ENCODE peak calls at places on chromosomes 16 and 17, in four cellular contexts. K is WTC11, T is K562, N is GM12878. C is an unnamed sample.

GRCh38 chr17:36183001-36183810 is 6.8 kb upstream of the TBC1D3B start:
- DNase-seq in T (peak; percentile 31), K (peak; percentile 82), N (no peak), C (peak; percentile 37)

GRCh38 chr16:54446639-54447038 is 160.1 kb upstream of the IRX3 start:
- DNase-seq in K (no peak), N (no peak), T (no peak), C (no peak)

GRCh38 chr17:7997186-7997585 is 5.2 kb upstream of the GUCY2D start:
- DNase-seq in T (no peak), K (peak; percentile 69), N (no peak), C (peak; percentile 25)

GRCh38 chr16:69286941-69287713 is 24.0 kb upstream of the VPS4A start:
- DNase-seq in T (peak; percentile 34), K (no peak), N (peak; percentile 5), C (peak; percentile 62)

GRCh38 chr17:8324913-8325312 is 14.7 kb upstream of the ODF4 start:
- DNase-seq in K (no peak), T (no peak), N (no peak), C (no peak)

GRCh38 chr17:8151641-8152111 is 528 bp downstream of the PER1 start:
- DNase-seq in K (no peak), N (no peak), T (no peak), C (no peak)

GRCh38 chr16:17246974-17247718 is 223.6 kb downstream of the XYLT1 start:
- DNase-seq in T (no peak), K (no peak), N (no peak), C (no peak)

GRCh38 chr17:81831563-81831956 is 1.5 kb downstream of the MCRIP1 start:
- DNase-seq in K (no peak), T (no peak), N (no peak), C (no peak)

GRCh38 chr17:33373209-33373608 is 80.1 kb upstream of the ASIC2 start:
- DNase-seq in K (no peak), N (no peak), T (no peak), C (no peak)

GRCh38 chr17:72797142-72797541 is 295.3 kb downstream of the SLC39A11 start:
- DNase-seq in N (no peak), T (no peak), K (no peak), C (no peak)

GRCh38 chr17:82248815-82249638 is 20.2 kb downstream of the SLC16A3 start:
- DNase-seq in K (no peak), N (no peak), T (no peak), C (no peak)

GRCh38 chr17:70976447-70976846 is 807.1 kb downstream of the KCNJ2 start:
- DNase-seq in T (no peak), K (no peak), N (no peak), C (no peak)

GRCh38 chr17:8392274-8392673 is 5.4 kb downstream of the RNF222 start:
- DNase-seq in T (no peak), N (no peak), K (no peak), C (no peak)

GRCh38 chr16:68069511-68070248 is 15.5 kb upstream of the NFATC3 start:
- DNase-seq in T (no peak), K (no peak), N (no peak), C (no peak)

GRCh38 chr17:79531191-79531590 is 79.7 kb downstream of the RBFOX3 start:
- DNase-seq in T (no peak), K (no peak), N (no peak), C (no peak)

GRCh38 chr16:75593825-75594820 is 27.9 kb downstream of the GABARAPL2 start:
- DNase-seq in N (no peak), K (peak; percentile 44), T (peak; percentile 48), C (peak; percentile 87)

GRCh38 chr17:74085434-74085833 is 118.0 kb upstream of the RPL38 start:
- DNase-seq in T (peak; percentile 34), K (peak; percentile 52), N (no peak), C (no peak)

GRCh38 chr17:9817086-9817485 is 4.8 kb downstream of the GSG1L2 start:
- DNase-seq in N (no peak), K (peak; percentile 59), T (no peak), C (no peak)

GRCh38 chr17:44211281-44212265 is 7.9 kb downstream of the UBTF start:
- DNase-seq in K (no peak), N (no peak), T (no peak), C (no peak)

GRCh38 chr17:30309591-30309990 is 17.8 kb upstream of the BLMH start:
- DNase-seq in T (no peak), N (no peak), K (no peak), C (no peak)

GRCh38 chr16:56985288-56985961 is 3.9 kb upstream of the NLRC5 start:
- DNase-seq in N (no peak), T (no peak), K (no peak), C (no peak)

GRCh38 chr16:84270071-84270470 is 24.6 kb upstream of the WFDC1 start:
- DNase-seq in N (no peak), T (no peak), K (no peak), C (no peak)

GRCh38 chr17:79039171-79039570 is 15.2 kb downstream of the C1QTNF1 start:
- DNase-seq in T (no peak), N (no peak), K (no peak), C (no peak)

GRCh38 chr17:34369196-34369500 is 6.1 kb upstream of the CCL1 start:
- DNase-seq in K (no peak), T (no peak), N (no peak), C (no peak)

GRCh38 chr17:81180836-81181810 is 15.1 kb upstream of the AATK start:
- DNase-seq in N (no peak), K (no peak), T (no peak), C (no peak)

GRCh38 chr16:154223-155030 is 2.0 kb downstream of the HBZ start:
- DNase-seq in N (no peak), K (no peak), T (peak; percentile 67), C (no peak)

GRCh38 chr17:28740406-28741357 is 3.1 kb upstream of the TRAF4 start:
- DNase-seq in N (no peak), T (no peak), K (no peak), C (no peak)

GRCh38 chr17:2598166-2598565 is 4.7 kb downstream of the PAFAH1B1 start:
- DNase-seq in T (no peak), K (no peak), N (no peak), C (no peak)

GRCh38 chr17:82407255-82407654 is 10.9 kb upstream of the HEXD start:
- DNase-seq in N (no peak), T (no peak), K (no peak), C (no peak)

GRCh38 chr17:58412910-58413630 is 4.3 kb downstream of the RNF43 start:
- DNase-seq in K (no peak), T (no peak), N (no peak), C (peak; percentile 84)

GRCh38 chr16:55569025-55569424 is 2.5 kb downstream of the CAPNS2 start:
- DNase-seq in N (no peak), T (no peak), K (no peak), C (no peak)

GRCh38 chr17:82151106-82151957 is 53.3 kb upstream of the FASN start:
- DNase-seq in N (no peak), K (no peak), T (no peak), C (no peak)

GRCh38 chr16:10641953-10642949 is 52.5 kb downstream of the TEKT5 start:
- DNase-seq in N (no peak), K (peak; percentile 61), T (no peak), C (peak; percentile 60)

GRCh38 chr17:15271731-15272130 is 6.6 kb upstream of the PMP22 start:
- DNase-seq in T (no peak), N (no peak), K (no peak), C (no peak)

GRCh38 chr16:17556276-17557052 is 85.7 kb upstream of the XYLT1 start:
- DNase-seq in K (peak; percentile 13), N (no peak), T (peak; percentile 59), C (peak; percentile 49)

GRCh38 chr17:4908301-4908700 is 5.4 kb upstream of the CHRNE start:
- DNase-seq in K (peak; percentile 50), N (no peak), T (no peak), C (peak; percentile 77)

GRCh38 chr17:77402159-77402731 is 261.5 kb downstream of the SEC14L1 start:
- DNase-seq in T (no peak), N (no peak), K (no peak), C (no peak)

GRCh38 chr17:82911822-82912221 is 72.0 kb upstream of the ZNF750 start:
- DNase-seq in T (no peak), N (no peak), K (no peak), C (no peak)

DNA sequence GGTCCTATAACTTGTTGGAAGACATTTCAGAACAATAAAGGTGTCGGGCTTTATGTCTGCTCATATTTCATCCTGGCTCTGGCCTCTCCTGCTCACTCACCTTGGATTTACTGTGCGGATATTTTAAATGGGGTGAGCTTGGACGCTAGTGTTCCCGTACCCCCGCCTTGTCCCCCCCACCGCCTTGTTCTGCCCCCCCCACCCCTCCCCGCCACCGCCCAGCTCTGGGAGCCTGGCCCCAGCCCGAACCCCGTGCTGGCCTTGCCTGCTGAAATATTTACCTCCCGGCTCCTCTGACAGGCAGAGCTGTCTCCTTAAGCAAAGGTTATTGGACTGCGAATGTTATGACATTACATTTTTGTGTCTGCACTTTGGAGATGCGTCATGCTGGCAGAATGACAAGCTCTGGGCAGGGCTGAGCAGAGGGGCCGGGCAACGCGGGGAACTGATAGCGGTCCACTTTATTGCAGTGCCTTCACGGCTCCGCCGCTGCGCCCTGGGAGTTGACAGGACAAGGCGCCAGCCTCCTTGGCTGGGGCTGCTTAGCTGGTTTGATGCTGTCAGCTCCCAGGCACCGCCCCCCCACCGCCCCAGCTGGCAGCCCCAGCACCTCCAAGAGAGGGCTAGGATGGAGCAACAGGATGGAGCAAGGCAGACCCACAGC is 222.5 kb upstream of the GSE1 start:
- DNase-seq in K (peak; percentile 7), T (peak; percentile 90), N (no peak), C (peak; percentile 90)
- TF ChIP-seq TCF7 in K (no peak), T (peak; percentile 26), N (no peak), C (no peak)

GRCh38 chr16:88558457-88559442 is 11.5 kb upstream of the ZC3H18 start:
- DNase-seq in T (peak; percentile 83), N (no peak), K (peak; percentile 54), C (peak; percentile 82)
- TF ChIP-seq TCF7 in T (no peak), N (no peak), K (no peak), C (no peak)

GRCh38 chr16:86512860-86513470 is 2.6 kb downstream of the FOXF1 start:
- DNase-seq in K (no peak), N (no peak), T (no peak), C (no peak)
- TF ChIP-seq TCF7 in K (no peak), N (no peak), T (no peak), C (no peak)

GRCh38 chr17:6702567-6703215 is 10.5 kb downstream of the SLC13A5 start:
- DNase-seq in K (no peak), N (no peak), T (no peak), C (peak; percentile 35)

GRCh38 chr17:6699997-6700947 is 12.9 kb downstream of the SLC13A5 start:
- DNase-seq in N (no peak), T (no peak), K (no peak), C (peak; percentile 98)

GRCh38 chr17:6700948-6701307 is 12.2 kb downstream of the SLC13A5 start:
- DNase-seq in T (no peak), N (no peak), K (no peak), C (peak; percentile 59)

GRCh38 chr17:6703751-6704150 is 9.4 kb downstream of the SLC13A5 start:
- DNase-seq in N (no peak), T (no peak), K (no peak), C (no peak)

GRCh38 chr17:6701719-6702118 is 11.4 kb downstream of the SLC13A5 start:
- DNase-seq in T (peak; percentile 81), N (no peak), K (peak; percentile 86), C (peak; percentile 61)
- TF ChIP-seq TCF7 in T (no peak), N (no peak), K (no peak), C (no peak)

GRCh38 chr16:66103245-66103644 is 263.2 kb upstream of the CDH5 start:
- DNase-seq in N (no peak), T (no peak), K (no peak), C (peak; percentile 49)
- TF ChIP-seq TCF7 in N (no peak), T (no peak), K (no peak), C (no peak)

C was measured in HepG2.